ENCODE peak calls at places on chromosomes 3 and 15, in eight cellular contexts. A is cardiac muscle cell, L is upper lobe of right lung, P is colonic mucosa, H is body of pancreas, T is ascending aorta, O is fibroblast of lung, Q is IMR-90. K is an unnamed sample.

GRCh38 chr3:197428117-197428761 is 127.5 kb downstream of the BDH1 start:
- DNase-seq in A (peak; percentile 52), L (peak; percentile 63), P (peak; percentile 85), H (no peak), T (no peak), O (peak; percentile 17), Q (peak; percentile 36), K (peak; percentile 60)

GRCh38 chr15:95017950-95018349 is 786.6 kb downstream of the MCTP2 start:
- DNase-seq in A (peak; percentile 66), L (no peak), P (peak; percentile 24), H (peak; percentile 39), T (no peak), O (no peak), Q (no peak), K (peak; percentile 27)

GRCh38 chr3:65497846-65498245 is 540.9 kb downstream of the MAGI1 start:
- DNase-seq in A (no peak), L (no peak), P (no peak), H (no peak), T (no peak), O (no peak), Q (no peak), K (no peak)

GRCh38 chr3:4533489-4534443 is 40.6 kb downstream of the ITPR1 start:
- DNase-seq in A (peak; percentile 38), L (peak; percentile 71), P (peak; percentile 22), H (peak; percentile 21), T (no peak), O (peak; percentile 31), Q (no peak), K (peak; percentile 21)

GRCh38 chr15:92200891-92201290 is 192.8 kb upstream of the ST8SIA2 start:
- DNase-seq in A (no peak), L (no peak), P (no peak), H (no peak), T (no peak), O (no peak), Q (no peak), K (no peak)

GRCh38 chr3:119380697-119381096 is 82.7 kb downstream of the TMEM39A start:
- DNase-seq in A (peak; percentile 15), L (no peak), P (no peak), H (peak; percentile 42), T (no peak), O (no peak), Q (peak; percentile 11), K (no peak)

GRCh38 chr15:71526061-71526460 is 284.3 kb upstream of the NR2E3 start:
- DNase-seq in A (peak; percentile 15), L (no peak), P (no peak), H (no peak), T (no peak), O (no peak), Q (peak; percentile 40), K (no peak)

GRCh38 chr3:175029828-175030227 is 170.7 kb downstream of the NAALADL2 start:
- DNase-seq in A (no peak), L (no peak), P (no peak), H (no peak), T (no peak), O (no peak), Q (no peak), K (no peak)

GRCh38 chr3:14253022-14253761 is 74.6 kb downstream of the LSM3 start:
- DNase-seq in A (peak; percentile 67), L (no peak), P (no peak), H (no peak), T (no peak), O (no peak), Q (peak; percentile 41), K (peak; percentile 57)

GRCh38 chr3:197750396-197750831 is 731 bp downstream of the FYTTD1 start:
- DNase-seq in A (peak; percentile 72), L (peak; percentile 85), P (peak; percentile 70), H (peak; percentile 52), T (peak; percentile 86), O (peak; percentile 67), Q (peak; percentile 69), K (peak; percentile 70)

GRCh38 chr3:3368336-3368735 is 188.8 kb upstream of the CRBN start:
- DNase-seq in A (no peak), L (no peak), P (no peak), H (no peak), T (no peak), O (no peak), Q (no peak), K (no peak)

GRCh38 chr3:197847866-197848401 is 56.9 kb downstream of the LRCH3 start:
- DNase-seq in A (no peak), L (no peak), P (peak; percentile 22), H (no peak), T (no peak), O (peak; percentile 48), Q (peak; percentile 42), K (no peak)

GRCh38 chr3:126441256-126441880 is 34.3 kb downstream of the ZXDC start:
- DNase-seq in A (no peak), L (peak; percentile 31), P (peak; percentile 6), H (no peak), T (peak; percentile 52), O (no peak), Q (no peak), K (no peak)

GRCh38 chr3:41974223-41974622 is 12.3 kb upstream of the ULK4 start:
- DNase-seq in A (peak; percentile 16), L (no peak), P (no peak), H (no peak), T (no peak), O (no peak), Q (no peak), K (no peak)

GRCh38 chr15:61115241-61115640 is 113.9 kb downstream of the RORA start:
- DNase-seq in A (peak; percentile 8), L (no peak), P (no peak), H (no peak), T (no peak), O (no peak), Q (peak; percentile 2), K (no peak)

GRCh38 chr3:197748597-197749314 is 927 bp upstream of the FYTTD1 start:
- DNase-seq in A (peak; percentile 13), L (no peak), P (no peak), H (no peak), T (no peak), O (peak; percentile 29), Q (peak; percentile 43), K (no peak)

GRCh38 chr3:122697952-122698625 is 17.4 kb downstream of the PARP14 start:
- DNase-seq in A (no peak), L (no peak), P (no peak), H (no peak), T (no peak), O (no peak), Q (no peak), K (no peak)

GRCh38 chr15:78838480-78838879 is 27.2 kb upstream of the ADAMTS7 start:
- DNase-seq in A (peak; percentile 38), L (no peak), P (no peak), H (no peak), T (peak; percentile 69), O (peak; percentile 24), Q (peak; percentile 22), K (no peak)

DNA sequence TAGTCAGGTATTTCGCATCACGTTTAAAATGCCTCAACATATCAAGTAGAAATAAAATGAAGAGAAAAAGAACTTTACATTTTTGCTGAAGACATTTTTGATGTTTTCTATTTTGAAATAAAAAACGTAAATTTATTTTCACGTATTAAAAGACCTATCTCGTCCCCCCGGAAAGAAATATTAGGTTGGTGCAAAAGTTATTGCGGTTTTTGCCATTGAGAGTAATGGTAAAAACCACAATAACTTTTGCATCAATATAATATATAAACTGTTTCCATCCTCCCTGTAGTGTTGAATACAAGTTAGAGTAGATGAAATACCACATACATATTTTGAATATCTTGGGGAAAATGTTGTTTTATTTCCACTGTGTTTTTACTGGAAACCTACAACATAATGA is 11.2 kb upstream of the ANO10 start:
- DNase-seq in A (no peak), L (no peak), P (no peak), H (no peak), T (no peak), O (no peak), Q (no peak), K (no peak)
- H3K27ac ChIP-seq in A (no peak overlapping the region), L (no peak overlapping the region), P (no peak overlapping the region), H (no peak overlapping the region), T (no peak overlapping the region), O (no peak overlapping the region), Q (no peak overlapping the region), K (no peak overlapping the region)

DNA sequence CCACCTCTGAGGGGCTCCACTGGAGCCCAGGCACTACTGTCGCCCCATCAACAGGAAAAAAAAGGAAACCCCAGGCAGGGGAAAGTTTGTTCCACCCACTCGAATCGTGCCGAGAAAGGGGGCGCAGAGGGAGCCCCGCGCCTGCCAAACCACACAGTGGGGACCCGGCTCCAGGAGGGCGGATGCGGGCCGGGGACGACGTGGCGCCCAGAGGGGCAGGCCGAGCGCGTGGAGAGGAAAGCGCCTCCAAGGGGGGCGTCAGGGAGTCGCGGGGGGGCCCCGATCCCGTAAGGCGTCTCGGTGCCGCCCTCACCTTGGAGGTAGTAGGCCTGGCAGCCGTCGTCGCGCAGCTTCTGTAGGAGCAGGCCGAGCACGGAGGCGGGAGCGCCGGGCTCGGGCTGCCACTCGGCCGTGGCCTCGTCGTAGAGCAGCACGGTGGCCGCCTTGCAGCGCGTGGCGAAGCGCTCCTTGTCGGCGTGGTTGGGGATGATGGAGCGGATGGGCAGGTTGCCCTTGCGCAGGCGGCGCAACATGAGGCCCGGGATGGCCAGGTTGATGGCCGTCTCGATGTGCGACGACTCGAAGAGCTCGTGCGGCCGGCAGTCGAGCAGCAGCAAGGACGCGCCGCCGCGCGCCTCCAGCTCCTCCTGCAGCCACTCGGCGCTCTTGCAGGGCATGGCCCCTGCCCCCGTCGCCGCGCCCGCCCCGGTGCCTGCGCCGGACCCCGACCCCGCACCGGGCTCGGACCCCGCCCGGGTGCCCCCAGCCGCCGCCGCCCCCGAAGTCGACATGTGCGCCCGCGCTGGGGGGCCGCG is 627 bp downstream of the DUSP7 start:
- DNase-seq in A (peak; percentile 59), L (peak; percentile 82), P (peak; percentile 36), H (peak; percentile 51), T (no peak), O (peak; percentile 54), Q (peak; percentile 57), K (peak; percentile 46)
- TF ChIP-seq CTCF in A (peak; percentile 10), L (no peak), P (no peak), H (no peak), T (no peak), O (peak; percentile 17), Q (peak; percentile 38), K (peak; percentile 40)

DNA sequence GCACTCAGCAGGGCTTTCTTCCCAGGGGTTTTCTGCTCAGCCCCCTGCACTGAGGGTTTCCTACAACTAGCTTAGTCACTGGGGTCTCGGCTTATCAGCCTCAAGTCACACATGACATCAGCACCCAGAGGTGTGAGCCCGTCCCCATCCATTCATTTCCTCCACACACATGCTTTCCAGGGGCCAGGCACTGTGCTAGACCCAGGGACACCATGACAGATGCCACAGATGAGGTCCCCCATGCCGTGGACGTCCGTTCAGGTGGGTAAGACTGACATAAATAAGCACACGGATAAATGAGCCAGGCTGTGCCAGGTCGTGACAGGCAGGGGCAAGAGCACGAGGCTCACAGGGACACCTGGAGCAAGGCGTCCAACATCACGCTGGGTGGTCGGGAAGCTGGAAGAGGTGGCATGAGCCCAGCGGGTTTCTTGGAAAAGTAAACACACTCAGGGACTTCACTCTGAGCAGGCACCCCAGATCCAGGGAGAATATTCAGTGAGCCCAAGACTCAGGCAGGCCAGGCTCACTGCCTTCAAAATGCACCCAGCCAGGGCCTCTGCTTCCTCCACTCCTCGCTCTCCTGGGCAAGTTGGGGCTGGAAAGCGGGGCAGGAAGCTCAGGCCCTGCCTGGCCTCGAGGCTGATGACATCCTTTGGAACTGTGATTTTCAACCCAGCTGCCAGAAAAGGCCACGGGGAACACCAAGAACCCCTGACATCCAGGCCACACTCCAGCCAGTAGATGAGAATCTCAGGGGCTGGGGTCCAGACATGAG is 139.3 kb downstream of the CHSY1 start:
- DNase-seq in A (no peak), L (no peak), P (no peak), H (no peak), T (no peak), O (no peak), Q (no peak), K (no peak)
- H3K4me1 ChIP-seq in A (peaks cover 4% of the 10 kb centered on the region), L (peaks cover 6% of the 10 kb centered on the region), P (no peaks in the 10 kb centered on the region), H (no peaks in the 10 kb centered on the region), T (no peaks in the 10 kb centered on the region), O (peaks cover 11% of the 10 kb centered on the region), Q (peaks cover 13% of the 10 kb centered on the region), K (no peaks in the 10 kb centered on the region)

GRCh38 chr3:59885103-59885502 is 835.3 kb upstream of the CFAP20DC start:
- DNase-seq in A (no peak), L (no peak), P (no peak), H (no peak), T (no peak), O (no peak), Q (no peak), K (no peak)
- H3K27ac ChIP-seq in A (no peak overlapping the region), L (no peak overlapping the region), P (no peak overlapping the region), H (no peak overlapping the region), T (no peak overlapping the region), O (no peak overlapping the region), Q (no peak overlapping the region), K (no peak overlapping the region)